ENCODE peak calls at places on chromosomes 13 and 19, in eight cellular contexts. C is left colon; E is COR-L47; L is heart left ventricle; I is AG10803; P is body of pancreas; G is stimulated activated CD4-positive, alpha-beta T cell treated with anti-CD3 and anti-CD28 coated beads, Interleukin-2, amount 100 ng/mL, for 24 hours; Q is effector CD4-positive, alpha-beta T cell. Y is an unnamed sample.

GRCh38 chr13:56561327-56561726 is 579.4 kb upstream of the PRR20A start:
- DNase-seq in C (no peak), E (peak), L (no peak), I (no peak), P (no peak), G (no peak), Q (no peak), Y (no peak)

GRCh38 chr13:29170451-29171082 is 350.4 kb downstream of the MTUS2 start:
- DNase-seq in C (no peak), E (no peak), L (no peak), I (no peak), P (no peak), G (no peak), Q (no peak), Y (no peak)

GRCh38 chr19:13092608-13093260 is 9.9 kb downstream of the LYL1 start:
- DNase-seq in C (no peak), E (no peak), L (no peak), I (peak), P (no peak), G (no peak), Q (no peak), Y (no peak)

GRCh38 chr19:2726904-2727639 is 5.9 kb upstream of the DIRAS1 start:
- DNase-seq in C (no peak), E (no peak), L (no peak), I (no peak), P (no peak), G (no peak), Q (no peak), Y (no peak)

GRCh38 chr19:48249502-48250014 is 6.2 kb downstream of the CARD8 start:
- DNase-seq in C (peak), E (no peak), L (peak), I (no peak), P (peak), G (peak), Q (peak), Y (peak)

GRCh38 chr13:24254151-24254810 is 55.1 kb upstream of the C1QTNF9 start:
- DNase-seq in C (no peak), E (no peak), L (no peak), I (no peak), P (peak), G (peak), Q (peak), Y (no peak)

GRCh38 chr19:45496349-45496953 is 396 bp downstream of the RTN2 start:
- DNase-seq in C (no peak), E (no peak), L (no peak), I (no peak), P (peak), G (no peak), Q (no peak), Y (peak)

GRCh38 chr13:25372275-25373081 is 704 bp downstream of the ATP8A2 start:
- DNase-seq in C (no peak), E (peak), L (no peak), I (no peak), P (no peak), G (no peak), Q (no peak), Y (no peak)

GRCh38 chr19:15028490-15028889 is 20.8 kb upstream of the CASP14 start:
- DNase-seq in C (no peak), E (no peak), L (no peak), I (no peak), P (no peak), G (no peak), Q (no peak), Y (no peak)

GRCh38 chr19:31110331-31110730 is 238.9 kb downstream of the TSHZ3 start:
- DNase-seq in C (no peak), E (no peak), L (no peak), I (peak), P (no peak), G (no peak), Q (no peak), Y (no peak)

GRCh38 chr19:46697142-46697960 is 19.6 kb downstream of the PRKD2 start:
- DNase-seq in C (peak), E (peak), L (peak), I (peak), P (peak), G (no peak), Q (no peak), Y (peak)

GRCh38 chr19:40358773-40359172 is 10.3 kb downstream of the PLD3 start:
- DNase-seq in C (no peak), E (no peak), L (no peak), I (no peak), P (peak), G (no peak), Q (no peak), Y (no peak)

GRCh38 chr19:35318679-35319448 is 10.1 kb upstream of the CD22 start:
- DNase-seq in C (peak), E (no peak), L (peak), I (peak), P (peak), G (no peak), Q (no peak), Y (peak)

GRCh38 chr19:19966862-19967261 is 66.1 kb downstream of the ZNF93 start:
- DNase-seq in C (no peak), E (no peak), L (no peak), I (no peak), P (no peak), G (no peak), Q (no peak), Y (no peak)

GRCh38 chr19:33143897-33144405 is 12.0 kb downstream of the WDR88 start:
- DNase-seq in C (peak), E (no peak), L (peak), I (peak), P (peak), G (peak), Q (peak), Y (peak)

GRCh38 chr19:35013047-35013819 is 13.1 kb downstream of the GRAMD1A start:
- DNase-seq in C (peak), E (no peak), L (peak), I (peak), P (peak), G (peak), Q (peak), Y (peak)

GRCh38 chr13:85095887-85096286 is 703.3 kb downstream of the SLITRK6 start:
- DNase-seq in C (no peak), E (no peak), L (no peak), I (no peak), P (no peak), G (no peak), Q (no peak), Y (no peak)